ENCODE peak calls at places on chromosomes 11 and 22, in four cellular contexts. J is SK-N-SH, S is aorta, V is body of pancreas. K is an unnamed sample. For H3K9me3, the result is how much of the 10 kb centered on the place peaks cover.

GRCh38 chr11:8760896-8761295 is 78.3 kb downstream of the RPL27A start:
- DNase-seq in J (no peak), S (no peak), V (no peak), K (no peak)

GRCh38 chr22:36738416-36739020 is 35.0 kb upstream of the CACNG2 start:
- DNase-seq in J (no peak), S (no peak), V (no peak), K (no peak)

GRCh38 chr22:18035740-18036139 is 11.4 kb upstream of the MICAL3 start:
- DNase-seq in J (peak), S (no peak), V (peak), K (no peak)

GRCh38 chr11:68077617-68078592 is 39.1 kb downstream of the TCIRG1 start:
- DNase-seq in J (no peak), S (no peak), V (no peak), K (no peak)

GRCh38 chr11:6298605-6299004 is 21.7 kb downstream of the CAVIN3 start:
- DNase-seq in J (peak), S (peak), V (peak), K (no peak)

GRCh38 chr11:65404210-65404609 is 17.8 kb downstream of the FRMD8 start:
- DNase-seq in J (no peak), S (no peak), V (no peak), K (no peak)

GRCh38 chr11:118476676-118477075 is 40.4 kb downstream of the KMT2A start:
- DNase-seq in J (no peak), S (no peak), V (no peak), K (no peak)

GRCh38 chr11:115930886-115931537 is 426.8 kb upstream of the CADM1 start:
- DNase-seq in J (no peak), S (peak), V (peak), K (no peak)

GRCh38 chr11:69667619-69668604 is 7.2 kb downstream of the LTO1 start:
- DNase-seq in J (peak), S (no peak), V (no peak), K (no peak)

GRCh38 chr22:44455151-44455962 is 42.7 kb downstream of the RTL6 start:
- DNase-seq in J (no peak), S (no peak), V (peak), K (no peak)

DNA sequence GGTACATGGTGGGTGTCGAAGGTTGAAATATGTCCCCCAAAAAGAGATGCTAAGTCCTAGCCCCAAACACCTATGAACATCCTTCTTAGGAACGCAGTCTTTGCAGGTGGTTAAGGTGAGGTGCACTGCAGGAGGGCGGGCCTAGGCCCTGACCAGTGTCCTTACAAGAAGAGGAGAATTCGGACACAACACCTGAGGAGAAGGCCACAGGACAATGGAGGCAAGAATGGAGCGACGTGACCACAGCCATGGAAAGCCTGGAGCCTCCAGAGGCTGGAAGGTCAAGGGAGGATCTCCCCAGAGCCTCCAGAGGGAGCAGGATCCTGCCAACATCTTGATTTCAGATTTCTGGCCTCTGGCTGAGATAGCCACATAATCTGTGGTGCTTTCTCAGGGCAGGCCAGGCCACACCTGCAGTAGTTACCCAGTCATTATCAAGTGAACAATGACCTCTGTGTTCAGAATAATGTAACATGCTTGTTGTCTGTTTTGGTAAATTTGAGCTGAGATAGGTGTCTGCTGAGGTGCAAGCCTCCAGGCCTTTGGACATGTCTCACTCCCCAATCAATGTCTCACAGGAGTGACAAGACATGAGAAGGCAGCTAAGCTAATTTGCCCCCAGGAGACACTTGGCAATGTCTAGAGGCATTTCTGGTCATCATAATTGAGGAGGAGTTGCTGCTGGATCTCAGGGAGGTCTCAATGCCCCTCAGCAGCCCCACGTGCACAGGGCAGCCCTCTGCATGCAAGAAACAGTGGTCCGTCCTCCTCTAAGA is 498.9 kb downstream of the BRD1 start:
- DNase-seq in J (no peak), S (no peak), V (no peak), K (no peak)
- H3K9me3 ChIP-seq in J (under half), S (under half), V (under half), K (under half)

GRCh38 chr11:22869325-22869724 is 9.1 kb upstream of the CCDC179 start:
- DNase-seq in J (no peak), S (no peak), V (no peak), K (no peak)
- H3K9me3 ChIP-seq in J (under half), S (under half), V (under half), K (under half)

GRCh38 chr22:49648053-49648452 is 179.6 kb downstream of the BRD1 start:
- DNase-seq in J (no peak), S (no peak), V (no peak), K (no peak)

GRCh38 chr22:49649166-49649565 is 178.5 kb downstream of the BRD1 start:
- DNase-seq in J (no peak), S (no peak), V (no peak), K (no peak)

GRCh38 chr22:49646876-49647275 is 180.8 kb downstream of the BRD1 start:
- DNase-seq in J (no peak), S (no peak), V (no peak), K (no peak)

GRCh38 chr22:49647346-49648026 is 180.2 kb downstream of the BRD1 start:
- DNase-seq in J (no peak), S (no peak), V (no peak), K (no peak)

DNA sequence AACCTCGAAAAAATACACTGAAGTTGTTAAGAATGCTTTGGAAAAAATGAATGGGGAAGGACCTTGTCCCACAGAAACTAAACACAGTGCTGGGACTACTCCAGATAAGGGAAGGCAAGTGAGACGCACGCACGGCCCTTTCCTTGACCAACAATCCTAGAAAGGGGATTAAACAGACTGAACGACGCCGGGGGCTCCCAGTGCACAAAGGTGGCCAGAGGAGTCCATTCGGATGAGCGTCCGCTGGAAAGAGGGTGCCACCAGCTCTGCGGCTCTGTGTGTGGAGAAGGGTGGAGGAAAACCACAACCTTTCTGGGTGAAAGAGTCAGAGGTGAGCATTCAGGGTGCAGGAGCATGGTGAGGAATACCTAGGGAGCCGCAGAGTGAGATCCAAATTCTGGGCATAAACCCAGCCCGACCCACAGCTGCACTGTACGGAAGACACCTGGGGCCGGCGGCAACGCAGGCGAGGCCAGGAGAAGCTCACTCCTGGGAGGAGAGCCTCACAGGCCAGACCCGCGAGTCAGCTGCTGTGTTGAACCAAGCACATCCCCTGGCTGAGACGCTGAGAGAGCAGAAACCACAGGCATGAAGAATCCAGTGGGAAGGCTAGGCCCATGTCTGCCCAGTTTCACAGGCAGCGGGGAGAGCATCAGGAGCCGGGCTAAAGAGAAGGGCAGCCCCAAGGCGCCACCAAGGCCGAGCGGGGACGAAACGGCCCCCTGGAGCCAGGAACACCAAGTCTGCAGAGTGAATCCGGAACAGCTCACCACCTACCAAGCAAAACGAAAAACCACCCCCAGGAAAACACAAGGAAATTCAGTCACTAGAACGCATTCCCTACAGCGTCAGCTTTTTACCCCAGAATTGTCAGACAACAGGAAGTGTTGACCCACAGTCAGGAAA is 177.1 kb downstream of the BRD1 start:
- DNase-seq in J (no peak), S (no peak), V (no peak), K (no peak)
- H3K9me3 ChIP-seq in J (under half), S (under half), V (under half), K (under half)

DNA sequence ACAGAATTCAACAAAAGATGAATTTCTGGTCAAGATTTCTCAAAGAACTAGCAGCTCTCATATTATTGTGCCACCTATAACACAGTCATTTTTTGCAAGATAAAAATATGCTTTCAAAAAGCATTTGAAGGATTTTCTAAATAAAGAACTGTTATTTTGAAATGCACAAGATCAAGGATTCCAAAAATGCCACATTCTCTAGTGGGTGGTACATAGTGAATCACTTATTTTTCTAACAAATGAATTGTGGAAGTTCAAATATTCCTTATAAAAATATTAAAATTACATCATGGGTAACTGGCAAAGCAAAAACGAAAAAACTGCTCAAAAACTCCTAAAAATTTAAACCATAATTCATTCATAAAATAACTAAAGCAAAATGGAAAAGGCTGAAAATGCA is 2.1 kb downstream of the RNF141 start:
- DNase-seq in J (no peak), S (no peak), V (no peak), K (no peak)
- H3K9me3 ChIP-seq in J (under half), S (under half), V (under half), K (under half)

GRCh38 chr11:134472188-134472455 is 60.1 kb upstream of the B3GAT1 start:
- DNase-seq in J (no peak), S (no peak), V (no peak), K (no peak)

GRCh38 chr11:134474942-134475341 is 62.9 kb upstream of the B3GAT1 start:
- DNase-seq in J (no peak), S (no peak), V (no peak), K (no peak)

GRCh38 chr11:134476435-134477021 is 64.5 kb upstream of the B3GAT1 start:
- DNase-seq in J (no peak), S (no peak), V (no peak), K (no peak)

GRCh38 chr11:134475951-134476350 is 63.9 kb upstream of the B3GAT1 start:
- DNase-seq in J (no peak), S (no peak), V (no peak), K (no peak)

GRCh38 chr11:134474070-134474860 is 62.2 kb upstream of the B3GAT1 start:
- DNase-seq in J (no peak), S (no peak), V (no peak), K (no peak)
- H3K9me3 ChIP-seq in J (under half), S (under half), V (under half), K (under half)

GRCh38 chr11:47863893-47864430 is 15.8 kb upstream of the NUP160 start:
- DNase-seq in J (no peak), S (no peak), V (no peak), K (no peak)
- H3K9me3 ChIP-seq in J (under half), S (under half), V (under half), K (under half)

GRCh38 chr22:47678048-47678447 is 915.6 kb downstream of the TBC1D22A start:
- DNase-seq in J (no peak), S (no peak), V (no peak), K (no peak)
- H3K9me3 ChIP-seq in J (under half), S (under half), V (under half), K (under half)

K was measured in Panc1.